ENCODE peak calls at places on chromosome X, in four cellular contexts. One of them, this sample, is unnamed.
A peak's percentile ranks its signal among the peaks of the same experiment; 100 is the strongest.

GRCh38 chrX:110142096-110142495 is 139.2 kb downstream of the TMEM164 start:
- DNase-seq in GM12878: no peak
- DNase-seq in WTC11: no peak
- DNase-seq in HepG2: no peak
- DNase-seq in this sample: peak; percentile 17

GRCh38 chrX:14832151-14832550 is 40.7 kb downstream of the FANCB start:
- DNase-seq in HepG2: no peak
- DNase-seq in WTC11: no peak
- DNase-seq in GM12878: no peak
- DNase-seq in this sample: no peak

GRCh38 chrX:37712458-37712857 is 26.9 kb downstream of the XK start:
- DNase-seq in GM12878: no peak
- DNase-seq in WTC11: no peak
- DNase-seq in HepG2: no peak
- DNase-seq in this sample: no peak

GRCh38 chrX:23008431-23009099 is 8.8 kb downstream of the DDX53 start:
- DNase-seq in WTC11: no peak
- DNase-seq in GM12878: no peak
- DNase-seq in HepG2: peak; percentile 1
- DNase-seq in this sample: no peak

GRCh38 chrX:136759968-136760367 is 20.8 kb downstream of the ARHGEF6 start:
- DNase-seq in GM12878: peak; percentile 28
- DNase-seq in HepG2: no peak
- DNase-seq in WTC11: no peak
- DNase-seq in this sample: no peak

GRCh38 chrX:13857804-13858203 is 40.9 kb upstream of the GPM6B start:
- DNase-seq in WTC11: no peak
- DNase-seq in HepG2: no peak
- DNase-seq in GM12878: no peak
- DNase-seq in this sample: no peak

GRCh38 chrX:83916525-83916924 is 55.6 kb downstream of the CYLC1 start:
- DNase-seq in WTC11: peak; percentile 34
- DNase-seq in HepG2: no peak
- DNase-seq in GM12878: no peak
- DNase-seq in this sample: peak; percentile 3

GRCh38 chrX:23435575-23435974 is 100.9 kb downstream of the PTCHD1 start:
- DNase-seq in WTC11: peak; percentile 8
- DNase-seq in GM12878: no peak
- DNase-seq in HepG2: no peak
- DNase-seq in this sample: no peak

GRCh38 chrX:41152221-41152620 is 67.0 kb downstream of the USP9X start:
- DNase-seq in GM12878: no peak
- DNase-seq in HepG2: no peak
- DNase-seq in WTC11: no peak
- DNase-seq in this sample: no peak

GRCh38 chrX:109475174-109475891 is 6.6 kb downstream of the GUCY2F start:
- DNase-seq in WTC11: peak; percentile 57
- DNase-seq in GM12878: no peak
- DNase-seq in HepG2: peak; percentile 35
- DNase-seq in this sample: peak; percentile 30

GRCh38 chrX:45714864-45715263 is 514.2 kb upstream of the DIPK2B start:
- DNase-seq in HepG2: no peak
- DNase-seq in WTC11: no peak
- DNase-seq in GM12878: peak; percentile 7
- DNase-seq in this sample: no peak

GRCh38 chrX:14051416-14051815 is 21.7 kb upstream of the GEMIN8 start:
- DNase-seq in GM12878: no peak
- DNase-seq in WTC11: no peak
- DNase-seq in HepG2: no peak
- DNase-seq in this sample: no peak

DNA sequence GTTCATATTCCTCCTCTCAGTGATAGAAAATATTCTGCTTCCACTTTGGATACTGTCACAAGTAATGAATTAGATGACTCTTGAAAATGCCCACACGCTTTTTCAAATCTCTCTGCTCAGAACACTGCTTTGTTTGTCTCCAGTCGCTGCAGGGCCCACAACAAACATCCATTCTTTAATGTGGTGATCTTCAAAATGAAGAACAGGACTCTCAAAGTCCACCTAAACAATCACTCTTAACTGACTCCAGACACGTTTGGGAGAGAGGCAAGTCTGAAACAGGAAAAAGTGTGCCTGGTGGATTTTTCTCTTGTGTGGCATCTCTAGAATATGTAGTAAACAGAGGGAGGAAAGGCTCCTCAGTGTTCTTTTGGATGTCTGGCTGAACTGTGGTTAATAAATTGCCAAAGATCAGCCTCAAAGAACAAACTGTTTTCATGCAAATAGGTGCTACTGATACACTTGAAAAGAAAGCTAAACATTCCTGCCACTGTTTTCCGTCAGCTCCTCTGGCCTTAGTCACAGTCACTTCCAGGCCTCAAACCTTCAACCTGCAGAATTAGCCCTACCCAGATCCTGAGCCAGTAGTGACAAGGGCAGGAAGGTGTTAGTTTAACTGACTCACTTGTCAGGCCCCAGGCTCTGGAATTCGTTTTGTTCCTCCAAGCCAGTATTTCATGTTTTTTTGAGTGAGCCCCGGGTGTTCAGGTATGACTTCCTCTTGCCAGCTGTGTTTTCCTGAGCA is 259.6 kb upstream of the GPC4 start:
- DNase-seq in WTC11: no peak
- DNase-seq in GM12878: no peak
- DNase-seq in HepG2: peak; percentile 33
- DNase-seq in this sample: no peak
- TF ChIP-seq ATF2 in WTC11: no peak
- TF ChIP-seq ATF2 in GM12878: no peak
- TF ChIP-seq ATF2 in HepG2: no peak
- TF ChIP-seq ATF2 in this sample: no peak

DNA sequence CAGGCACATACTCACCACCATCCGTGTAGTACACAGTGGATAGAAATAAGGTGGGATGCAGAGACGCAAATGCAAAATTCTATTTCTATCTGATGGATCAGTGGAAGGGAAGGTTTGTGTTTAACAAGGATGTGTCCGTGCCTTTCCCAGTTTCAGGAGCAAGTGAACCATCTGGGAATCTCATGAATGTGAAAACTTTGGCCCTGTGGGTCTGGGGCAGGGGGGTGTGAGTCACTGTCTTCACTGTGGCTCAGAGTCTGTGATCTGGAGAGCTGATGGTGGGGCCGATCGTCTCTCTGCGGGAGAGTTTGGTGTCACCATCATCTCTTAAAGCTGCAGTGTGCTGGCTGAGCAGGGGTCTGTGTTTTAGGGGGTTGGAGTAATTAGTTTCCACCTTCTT is 179.3 kb upstream of the STS start:
- DNase-seq in HepG2: no peak
- DNase-seq in GM12878: no peak
- DNase-seq in WTC11: no peak
- DNase-seq in this sample: no peak
- TF ChIP-seq ATF2 in HepG2: no peak
- TF ChIP-seq ATF2 in GM12878: no peak
- TF ChIP-seq ATF2 in WTC11: no peak
- TF ChIP-seq ATF2 in this sample: no peak

DNA sequence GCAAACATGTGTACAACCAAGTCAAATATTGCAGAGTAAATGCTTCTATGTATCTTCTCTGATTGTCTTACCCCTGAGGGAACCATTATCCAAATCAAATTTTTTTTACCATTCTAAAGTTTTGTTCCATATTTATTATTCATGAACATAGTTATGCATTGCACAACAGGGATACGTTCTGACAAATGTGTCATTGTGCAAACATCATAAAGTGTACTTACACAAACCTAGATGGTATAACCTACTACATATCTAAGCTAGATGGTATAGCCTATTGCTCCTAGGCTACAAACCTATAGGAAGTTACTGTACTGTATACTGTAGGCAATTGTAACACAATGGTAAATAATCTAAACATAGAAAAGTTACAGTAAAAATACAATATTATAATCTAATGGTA is 23.4 kb downstream of the BEX3 start:
- DNase-seq in HepG2: no peak
- DNase-seq in WTC11: no peak
- DNase-seq in GM12878: no peak
- DNase-seq in this sample: no peak
- TF ChIP-seq ATF2 in HepG2: no peak
- TF ChIP-seq ATF2 in WTC11: no peak
- TF ChIP-seq ATF2 in GM12878: no peak
- TF ChIP-seq ATF2 in this sample: no peak

DNA sequence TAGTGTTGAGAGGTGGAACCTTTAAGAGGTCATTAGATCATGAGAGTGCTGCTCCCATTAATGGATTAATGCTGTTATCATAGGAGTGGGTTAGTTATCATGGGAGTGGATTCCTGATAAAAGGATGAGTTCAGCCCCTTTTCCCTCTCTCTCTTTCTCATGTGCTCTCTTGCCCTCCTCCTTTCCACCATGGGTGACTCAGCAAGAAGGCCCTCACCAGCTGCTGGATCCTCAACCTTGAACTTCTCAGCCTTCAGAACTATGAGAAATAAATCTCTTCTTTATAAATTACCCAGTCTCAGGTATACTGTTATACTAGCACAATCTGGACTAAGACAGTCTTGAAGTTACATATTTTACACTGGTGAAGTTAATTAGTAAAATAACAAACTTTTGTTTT is 10.0 kb upstream of the CDKL5 start:
- DNase-seq in HepG2: no peak
- DNase-seq in WTC11: no peak
- DNase-seq in GM12878: no peak
- DNase-seq in this sample: no peak
- TF ChIP-seq ATF2 in HepG2: no peak
- TF ChIP-seq ATF2 in WTC11: no peak
- TF ChIP-seq ATF2 in GM12878: no peak
- TF ChIP-seq ATF2 in this sample: no peak

GRCh38 chrX:9626379-9626778 is 139.3 kb downstream of the GPR143 start:
- DNase-seq in HepG2: no peak
- DNase-seq in WTC11: no peak
- DNase-seq in GM12878: no peak
- DNase-seq in this sample: no peak

GRCh38 chrX:9619581-9619980 is 146.1 kb downstream of the GPR143 start:
- DNase-seq in HepG2: no peak
- DNase-seq in WTC11: no peak
- DNase-seq in GM12878: no peak
- DNase-seq in this sample: no peak

GRCh38 chrX:9627827-9628406 is 137.7 kb downstream of the GPR143 start:
- DNase-seq in WTC11: no peak
- DNase-seq in HepG2: no peak
- DNase-seq in GM12878: no peak
- DNase-seq in this sample: no peak

DNA sequence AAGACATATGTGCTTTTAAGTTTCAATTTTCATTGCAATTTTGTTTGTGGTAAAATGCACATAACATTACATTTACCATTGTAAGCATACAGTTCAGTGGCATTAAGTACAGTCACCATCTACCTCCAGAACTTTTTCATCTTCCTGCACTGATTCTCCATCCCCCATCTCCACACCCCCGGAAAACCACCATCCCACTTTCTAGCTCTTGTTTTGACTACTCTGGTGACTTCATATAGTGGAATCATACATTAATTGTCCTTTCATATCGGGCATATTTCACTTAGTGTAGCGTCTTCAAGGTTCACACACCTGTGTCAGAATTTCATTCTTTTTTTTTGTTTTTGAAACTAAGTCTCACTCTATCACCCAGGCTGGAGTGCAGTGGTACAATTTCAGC is 143.5 kb downstream of the GPR143 start:
- DNase-seq in HepG2: no peak
- DNase-seq in GM12878: no peak
- DNase-seq in WTC11: no peak
- DNase-seq in this sample: no peak
- TF ChIP-seq ATF2 in HepG2: no peak
- TF ChIP-seq ATF2 in GM12878: no peak
- TF ChIP-seq ATF2 in WTC11: no peak
- TF ChIP-seq ATF2 in this sample: no peak

DNA sequence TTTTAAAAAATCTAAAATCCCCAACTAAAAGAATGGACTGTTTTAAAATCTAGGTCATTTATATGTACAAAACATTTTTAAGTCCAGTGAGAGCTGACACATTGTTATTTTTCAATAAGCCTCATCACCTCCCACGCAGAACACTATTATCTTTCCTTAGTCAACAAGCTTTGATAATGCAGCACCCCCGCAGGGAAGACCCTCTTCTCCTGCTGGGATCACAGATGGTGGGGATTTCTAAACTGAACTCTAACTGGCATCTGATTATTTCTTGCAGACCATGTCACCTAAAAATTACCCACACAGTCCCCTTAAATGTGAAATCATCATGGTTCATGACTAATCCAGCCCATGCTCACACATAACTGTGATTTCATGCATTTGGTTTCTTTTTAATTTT is 11.6 kb downstream of the SYTL4 start:
- DNase-seq in GM12878: no peak
- DNase-seq in HepG2: no peak
- DNase-seq in WTC11: no peak
- DNase-seq in this sample: no peak
- TF ChIP-seq ATF2 in GM12878: no peak
- TF ChIP-seq ATF2 in HepG2: no peak
- TF ChIP-seq ATF2 in WTC11: no peak
- TF ChIP-seq ATF2 in this sample: no peak

This sample was measured in K562.